ENCODE peak calls at places on chromosome 19, in four cellular contexts. One of them, this sample, is unnamed.

GRCh38 chr19:19405919-19406877 is 723 bp downstream of the GATAD2A start:
- DNase-seq in skeletal muscle cell: no peak
- DNase-seq in AG04450: no peak
- DNase-seq in stomach: peak; percentile 49
- DNase-seq in this sample: peak; percentile 61

GRCh38 chr19:5588441-5588840 is 20.7 kb upstream of the TINCR start:
- DNase-seq in skeletal muscle cell: no peak
- DNase-seq in AG04450: no peak
- DNase-seq in stomach: no peak
- DNase-seq in this sample: no peak

GRCh38 chr19:14476663-14477401 is 1.7 kb upstream of the PTGER1 start:
- DNase-seq in skeletal muscle cell: peak; percentile 54
- DNase-seq in AG04450: peak; percentile 41
- DNase-seq in stomach: peak; percentile 51
- DNase-seq in this sample: no peak

GRCh38 chr19:33630880-33631627 is 9.3 kb downstream of the CHST8 start:
- DNase-seq in skeletal muscle cell: no peak
- DNase-seq in AG04450: no peak
- DNase-seq in stomach: peak; percentile 2
- DNase-seq in this sample: no peak

GRCh38 chr19:1189419-1189818 is 15.4 kb upstream of the SBNO2 start:
- DNase-seq in skeletal muscle cell: no peak
- DNase-seq in AG04450: no peak
- DNase-seq in stomach: no peak
- DNase-seq in this sample: no peak

GRCh38 chr19:12784871-12785430 is 6.3 kb upstream of the JUNB start:
- DNase-seq in skeletal muscle cell: no peak
- DNase-seq in AG04450: no peak
- DNase-seq in stomach: no peak
- DNase-seq in this sample: no peak

GRCh38 chr19:29737461-29738000 is 22.5 kb upstream of the C19orf12 start:
- DNase-seq in skeletal muscle cell: no peak
- DNase-seq in AG04450: no peak
- DNase-seq in stomach: no peak
- DNase-seq in this sample: no peak

GRCh38 chr19:22735911-22736645 is 47.9 kb downstream of the ZNF99 start:
- DNase-seq in skeletal muscle cell: no peak
- DNase-seq in AG04450: no peak
- DNase-seq in stomach: no peak
- DNase-seq in this sample: no peak

GRCh38 chr19:39112338-39112890 is 13.2 kb upstream of the PAK4 start:
- DNase-seq in skeletal muscle cell: no peak
- DNase-seq in AG04450: no peak
- DNase-seq in stomach: no peak
- DNase-seq in this sample: peak; percentile 48

GRCh38 chr19:36152061-36152885 is at the start of gene COX7A1:
- DNase-seq in skeletal muscle cell: no peak
- DNase-seq in AG04450: no peak
- DNase-seq in stomach: no peak
- DNase-seq in this sample: peak; percentile 46

GRCh38 chr19:42553292-42554045 is 25.2 kb upstream of the CEACAM1 start:
- DNase-seq in skeletal muscle cell: peak; percentile 41
- DNase-seq in AG04450: peak; percentile 27
- DNase-seq in stomach: peak; percentile 22
- DNase-seq in this sample: no peak

GRCh38 chr19:12843999-12844732 is 5.9 kb downstream of the MAST1 start:
- DNase-seq in skeletal muscle cell: no peak
- DNase-seq in AG04450: no peak
- DNase-seq in stomach: no peak
- DNase-seq in this sample: no peak

GRCh38 chr19:45591004-45591637 is 6.5 kb upstream of the OPA3 start:
- DNase-seq in skeletal muscle cell: no peak
- DNase-seq in AG04450: no peak
- DNase-seq in stomach: peak; percentile 77
- DNase-seq in this sample: peak; percentile 72

GRCh38 chr19:58305932-58306323 is 751 bp downstream of the ERVK3-1 start:
- DNase-seq in skeletal muscle cell: no peak
- DNase-seq in AG04450: no peak
- DNase-seq in stomach: no peak
- DNase-seq in this sample: no peak

GRCh38 chr19:16073988-16074387 is 2.3 kb upstream of the TPM4 start:
- DNase-seq in skeletal muscle cell: no peak
- DNase-seq in AG04450: no peak
- DNase-seq in stomach: no peak
- DNase-seq in this sample: no peak

GRCh38 chr19:5536337-5536894 is 31.3 kb downstream of the TINCR start:
- DNase-seq in skeletal muscle cell: no peak
- DNase-seq in AG04450: no peak
- DNase-seq in stomach: peak; percentile 84
- DNase-seq in this sample: peak; percentile 75

GRCh38 chr19:8505680-8506401 is 3.4 kb upstream of the PRAM1 start:
- DNase-seq in skeletal muscle cell: no peak
- DNase-seq in AG04450: peak; percentile 18
- DNase-seq in stomach: peak; percentile 83
- DNase-seq in this sample: peak; percentile 86

GRCh38 chr19:41706741-41707501 is 1.5 kb upstream of the CEACAM5 start:
- DNase-seq in skeletal muscle cell: no peak
- DNase-seq in AG04450: no peak
- DNase-seq in stomach: peak; percentile 79
- DNase-seq in this sample: peak; percentile 77

GRCh38 chr19:2115324-2115723 is 18.6 kb downstream of the IZUMO4 start:
- DNase-seq in skeletal muscle cell: no peak
- DNase-seq in AG04450: no peak
- DNase-seq in stomach: no peak
- DNase-seq in this sample: no peak

GRCh38 chr19:33797821-33798633 is 1.4 kb downstream of the KCTD15 start:
- DNase-seq in skeletal muscle cell: no peak
- DNase-seq in AG04450: no peak
- DNase-seq in stomach: peak; percentile 57
- DNase-seq in this sample: peak; percentile 70

GRCh38 chr19:7907122-7907521 is 3.4 kb downstream of the MAP2K7 start:
- DNase-seq in skeletal muscle cell: no peak
- DNase-seq in AG04450: no peak
- DNase-seq in stomach: no peak
- DNase-seq in this sample: no peak

GRCh38 chr19:3207466-3208242 is 16.8 kb upstream of the CELF5 start:
- DNase-seq in skeletal muscle cell: no peak
- DNase-seq in AG04450: no peak
- DNase-seq in stomach: no peak
- DNase-seq in this sample: no peak

GRCh38 chr19:33234736-33235135 is 9.1 kb upstream of the SLC7A10 start:
- DNase-seq in skeletal muscle cell: no peak
- DNase-seq in AG04450: no peak
- DNase-seq in stomach: no peak
- DNase-seq in this sample: no peak

GRCh38 chr19:19134687-19135158 is 3.6 kb downstream of the TMEM161A start:
- DNase-seq in skeletal muscle cell: no peak
- DNase-seq in AG04450: no peak
- DNase-seq in stomach: peak; percentile 55
- DNase-seq in this sample: peak; percentile 53

GRCh38 chr19:4566402-4567051 is 7.0 kb upstream of the SEMA6B start:
- DNase-seq in skeletal muscle cell: no peak
- DNase-seq in AG04450: no peak
- DNase-seq in stomach: no peak
- DNase-seq in this sample: no peak

GRCh38 chr19:18469245-18470107 is 31.5 kb upstream of the ISYNA1 start:
- DNase-seq in skeletal muscle cell: no peak
- DNase-seq in AG04450: no peak
- DNase-seq in stomach: peak; percentile 72
- DNase-seq in this sample: peak; percentile 73

GRCh38 chr19:51364200-51365106 is 1.7 kb downstream of the ETFB start:
- DNase-seq in skeletal muscle cell: no peak
- DNase-seq in AG04450: no peak
- DNase-seq in stomach: no peak
- DNase-seq in this sample: no peak

GRCh38 chr19:18023596-18024212 is 15.7 kb downstream of the ARRDC2 start:
- DNase-seq in skeletal muscle cell: peak; percentile 96
- DNase-seq in AG04450: no peak
- DNase-seq in stomach: peak; percentile 64
- DNase-seq in this sample: peak; percentile 63